ENCODE peak calls at places on chromosome 2, in five cellular contexts. J is sigmoid colon, Z is transverse colon, F is testis, G is adrenal gland. V is an unnamed sample. For H3K36me3, the result is how much of the 10 kb centered on the place peaks cover.

GRCh38 chr2:160590664-160591063 is 97.1 kb upstream of the RBMS1 start:
- DNase-seq in G (no peak), Z (no peak), J (no peak), F (no peak), V (no peak)

GRCh38 chr2:42567389-42567788 is 1.0 kb upstream of the MTA3 start:
- DNase-seq in Z (no peak), G (no peak), J (no peak), F (no peak), V (no peak)

GRCh38 chr2:172370821-172371455 is 56.4 kb upstream of the ITGA6 start:
- DNase-seq in J (no peak), F (no peak), Z (no peak), G (no peak), V (no peak)

GRCh38 chr2:40192864-40193669 is 258.8 kb downstream of the SLC8A1 start:
- DNase-seq in F (no peak), G (no peak), J (no peak), Z (no peak), V (no peak)

GRCh38 chr2:88834376-88834775 is 142.9 kb downstream of the RPIA start:
- DNase-seq in Z (no peak), G (no peak), J (no peak), F (no peak), V (no peak)

GRCh38 chr2:14632133-14632936 is at the start of gene LRATD1:
- DNase-seq in G (peak), F (peak), J (peak), Z (peak), V (peak)

GRCh38 chr2:109736177-109736827 is 57.8 kb upstream of the RGPD5 start:
- DNase-seq in F (peak), Z (peak), J (peak), G (peak), V (peak)

GRCh38 chr2:177326591-177326990 is 62.1 kb upstream of the NFE2L2 start:
- DNase-seq in G (no peak), J (no peak), Z (no peak), F (no peak), V (no peak)

GRCh38 chr2:176729706-176730569 is 460.7 kb downstream of the MTX2 start:
- DNase-seq in J (no peak), G (peak), F (peak), Z (no peak), V (peak)

GRCh38 chr2:109352898-109353689 is 224.1 kb downstream of the SH3RF3 start:
- DNase-seq in J (no peak), Z (no peak), F (peak), G (no peak), V (no peak)

GRCh38 chr2:88627856-88628568 is 748 bp upstream of the EIF2AK3 start:
- DNase-seq in J (peak), Z (peak), F (peak), G (peak), V (peak)

GRCh38 chr2:209933499-209934458 is 68.7 kb upstream of the RPE start:
- DNase-seq in J (no peak), Z (no peak), F (peak), G (peak), V (peak)

GRCh38 chr2:16666453-16666801 is 793 bp upstream of the CYRIA start:
- DNase-seq in F (no peak), G (no peak), Z (no peak), J (no peak), V (no peak)

GRCh38 chr2:1748741-1749488 is 4.6 kb upstream of the PXDN start:
- DNase-seq in Z (no peak), J (no peak), G (no peak), F (no peak), V (no peak)

GRCh38 chr2:113840463-113840975 is 49.4 kb upstream of the ACTR3 start:
- DNase-seq in Z (no peak), J (no peak), G (no peak), F (no peak), V (no peak)

GRCh38 chr2:235802542-235802941 is 308.7 kb downstream of the AGAP1 start:
- DNase-seq in Z (no peak), F (no peak), J (no peak), G (no peak), V (no peak)

GRCh38 chr2:118823666-118824065 is 23.8 kb downstream of the EN1 start:
- DNase-seq in J (no peak), F (no peak), Z (no peak), G (no peak), V (no peak)

GRCh38 chr2:109244750-109245382 is 115.9 kb downstream of the SH3RF3 start:
- DNase-seq in Z (no peak), F (peak), G (peak), J (no peak), V (no peak)

GRCh38 chr2:60441791-60442190 is 111.7 kb downstream of the BCL11A start:
- DNase-seq in J (no peak), F (no peak), G (no peak), Z (no peak), V (no peak)

GRCh38 chr2:160666677-160667061 is 173.1 kb upstream of the RBMS1 start:
- DNase-seq in F (no peak), Z (no peak), J (no peak), G (no peak), V (no peak)

GRCh38 chr2:207770602-207771404 is 1.1 kb upstream of the FZD5 start:
- DNase-seq in J (no peak), G (no peak), F (peak), Z (peak), V (no peak)

GRCh38 chr2:176652300-176653182 is 383.3 kb downstream of the MTX2 start:
- DNase-seq in G (peak), F (peak), Z (no peak), J (no peak), V (peak)

GRCh38 chr2:16250466-16250865 is 310.1 kb downstream of the MYCN start:
- DNase-seq in J (no peak), G (no peak), F (no peak), Z (no peak), V (no peak)

GRCh38 chr2:60463249-60463648 is 90.2 kb downstream of the BCL11A start:
- DNase-seq in J (peak), Z (no peak), F (peak), G (peak), V (no peak)

GRCh38 chr2:25700221-25700660 is 26.9 kb upstream of the DTNB start:
- DNase-seq in Z (no peak), G (peak), J (no peak), F (peak), V (peak)

GRCh38 chr2:181264436-181264835 is 192.8 kb upstream of the ITGA4 start:
- DNase-seq in F (no peak), G (no peak), J (no peak), Z (no peak), V (no peak)

GRCh38 chr2:212484563-212485080 is 54.0 kb downstream of the ERBB4 start:
- DNase-seq in G (no peak), J (no peak), F (no peak), Z (no peak), V (no peak)

GRCh38 chr2:152504618-152505017 is 169.6 kb downstream of the FMNL2 start:
- DNase-seq in F (no peak), J (no peak), Z (no peak), G (no peak), V (no peak)

GRCh38 chr2:109644571-109645275 is 30.6 kb downstream of the SOWAHC start:
- DNase-seq in Z (peak), G (peak), F (peak), J (no peak), V (peak)

GRCh38 chr2:48251437-48252148 is 278.4 kb upstream of the STON1 start:
- DNase-seq in J (no peak), Z (no peak), G (no peak), F (no peak), V (no peak)

GRCh38 chr2:147910990-147911473 is 66.2 kb downstream of the ACVR2A start:
- DNase-seq in J (no peak), F (peak), G (peak), Z (no peak), V (peak)

DNA sequence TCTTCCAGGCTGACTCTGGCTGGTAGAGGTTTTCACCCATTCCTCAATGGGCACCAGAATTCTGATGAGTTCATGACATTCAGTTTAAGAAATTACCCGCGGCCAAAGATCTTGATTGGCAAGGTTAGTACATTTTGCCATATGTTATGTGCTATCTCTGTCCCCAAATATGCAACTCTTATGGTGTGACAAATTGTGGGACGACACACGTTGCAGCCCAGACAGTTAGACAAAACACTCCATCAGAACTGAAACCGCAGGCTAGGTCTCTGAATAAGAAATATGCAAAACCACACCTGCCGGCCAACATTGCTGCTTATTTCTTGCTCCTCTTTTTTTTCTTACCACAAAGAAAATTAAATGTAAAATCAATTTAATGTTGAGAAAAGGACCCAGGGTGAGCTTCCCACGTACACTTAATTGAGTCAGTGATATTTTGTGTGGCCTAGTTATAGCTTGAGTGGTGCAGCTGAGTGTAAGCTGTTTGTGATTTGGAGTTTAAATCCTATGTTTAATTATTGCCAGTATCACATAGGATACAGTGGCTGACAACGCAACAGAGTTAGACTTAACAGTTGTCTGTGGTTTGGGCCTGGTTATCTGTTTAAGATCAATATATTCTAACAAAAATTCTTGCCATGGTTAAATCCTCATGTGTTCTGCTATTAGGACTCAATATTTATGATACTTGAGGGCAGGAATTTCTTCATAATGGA is 35.7 kb upstream of the LTBP1 start:
- DNase-seq in J (no peak), F (no peak), Z (peak), G (no peak), V (no peak)
- TF ChIP-seq POLR2A in J (no peak), F (no peak), Z (no peak), G (no peak), V (no peak)

DNA sequence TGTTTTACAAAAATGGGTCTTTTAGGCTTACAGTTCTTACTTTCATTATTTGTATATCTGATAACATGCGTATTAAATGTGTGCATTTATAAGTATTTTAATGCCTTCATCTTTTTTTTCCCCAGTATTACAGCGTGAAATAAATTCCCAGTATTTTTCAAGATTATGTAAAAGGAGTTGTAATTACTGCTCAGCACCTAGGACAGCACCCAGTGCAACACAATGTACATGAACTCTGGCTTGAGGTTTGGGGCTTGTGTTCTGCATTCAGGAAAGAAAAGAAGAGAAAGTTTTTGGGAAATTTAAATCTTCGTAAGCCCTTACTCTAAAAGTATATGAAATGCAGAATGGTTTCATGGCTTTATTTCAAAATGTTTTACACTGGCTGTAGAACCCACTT is 16.7 kb downstream of the ZNF638 start:
- DNase-seq in G (no peak), J (no peak), F (no peak), Z (no peak), V (no peak)
- H3K36me3 ChIP-seq in G (under half), J (under half), F (under half), Z (under half), V (under half)

DNA sequence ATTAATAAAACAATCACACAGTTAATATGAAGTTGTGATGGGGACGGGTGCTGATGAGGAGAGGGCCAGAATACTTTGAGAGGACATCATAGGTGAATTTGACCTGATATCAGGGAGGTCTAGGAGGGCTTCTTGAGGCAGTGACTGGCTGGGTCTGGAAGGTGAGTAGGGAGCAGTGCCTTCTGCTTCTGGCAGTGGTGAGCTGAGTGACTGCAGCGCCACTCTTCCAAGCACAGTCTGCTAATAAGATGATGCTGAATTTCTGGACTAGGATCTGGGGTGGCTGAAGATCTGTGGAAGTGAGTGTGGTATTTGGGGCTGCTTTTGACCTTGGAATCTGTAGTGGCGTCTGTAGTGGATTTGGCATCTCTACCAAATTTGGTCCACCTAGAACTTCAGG is 5.5 kb downstream of the DGKD start:
- DNase-seq in F (no peak), G (no peak), J (no peak), Z (peak), V (no peak)
- H3K4me3 ChIP-seq in F (no peak), G (no peak), J (no peak), Z (no peak), V (no peak)

GRCh38 chr2:27375513-27376099 is 4.9 kb downstream of the ZNF513 start:
- DNase-seq in Z (no peak), G (no peak), J (no peak), F (no peak), V (no peak)

GRCh38 chr2:27376151-27376865 is 4.2 kb downstream of the ZNF513 start:
- DNase-seq in Z (no peak), J (no peak), G (no peak), F (no peak), V (no peak)

GRCh38 chr2:27377618-27378095 is 2.9 kb downstream of the ZNF513 start:
- DNase-seq in F (no peak), G (peak), Z (no peak), J (no peak), V (no peak)

GRCh38 chr2:27378096-27378808 is 2.3 kb downstream of the ZNF513 start:
- DNase-seq in Z (no peak), G (peak), J (no peak), F (no peak), V (no peak)

GRCh38 chr2:27376866-27377617 is 3.5 kb downstream of the ZNF513 start:
- DNase-seq in G (no peak), J (no peak), Z (no peak), F (no peak), V (no peak)
- TF ChIP-seq POLR2A in G (no peak), J (no peak), Z (no peak), F (no peak), V (no peak)